ENCODE peak calls at places on chromosomes 16 and 17, in seven cellular contexts. U is GM20000; C is AML-193; H is GM10248; D is activated CD8-positive, alpha-beta memory T cell treated with anti-CD3 and anti-CD28 coated beads, Interleukin-2, amount 50 U/mL, for 48 hours; P is activated T-helper 1 cell treated with Interleukin-2 at 50 U/mL for 16 hours; I is activated naive CD8-positive, alpha-beta T cell treated with anti-CD3 and anti-CD28 coated beads for 36 hours. E is an unnamed sample.

GRCh38 chr17:2364132-2365116 is 27.1 kb downstream of the SGSM2 start:
- DNase-seq in U (no peak), C (no peak), H (no peak), D (no peak), P (no peak), I (no peak), E (no peak)

GRCh38 chr17:37488607-37489196 is 989 bp upstream of the DUSP14 start:
- DNase-seq in U (peak), C (peak), H (peak), D (peak), P (peak), I (peak), E (peak)

GRCh38 chr16:88522276-88522949 is 47.8 kb upstream of the ZC3H18 start:
- DNase-seq in U (no peak), C (no peak), H (no peak), D (no peak), P (no peak), I (no peak), E (no peak)

GRCh38 chr16:68319185-68319908 is 8.5 kb downstream of the PRMT7 start:
- DNase-seq in U (peak), C (no peak), H (peak), D (peak), P (no peak), I (peak), E (peak)

GRCh38 chr16:85327731-85328664 is 215.7 kb upstream of the CIBAR2 start:
- DNase-seq in U (no peak), C (no peak), H (no peak), D (no peak), P (no peak), I (no peak), E (no peak)

GRCh38 chr16:72990003-72990521 is 57.9 kb downstream of the ZFHX3 start:
- DNase-seq in U (no peak), C (peak), H (no peak), D (no peak), P (no peak), I (no peak), E (no peak)

GRCh38 chr17:82301916-82302497 is 15.4 kb downstream of the CD7 start:
- DNase-seq in U (peak), C (no peak), H (peak), D (peak), P (peak), I (peak), E (peak)

GRCh38 chr17:9054611-9055010 is 33.3 kb downstream of the NTN1 start:
- DNase-seq in U (no peak), C (no peak), H (no peak), D (peak), P (no peak), I (no peak), E (no peak)

GRCh38 chr17:50208611-50209061 is 7.2 kb upstream of the COL1A1 start:
- DNase-seq in U (no peak), C (no peak), H (no peak), D (no peak), P (no peak), I (no peak), E (no peak)

GRCh38 chr17:32123782-32124181 is 18.5 kb upstream of the RHOT1 start:
- DNase-seq in U (no peak), C (no peak), H (no peak), D (no peak), P (no peak), I (no peak), E (no peak)

GRCh38 chr17:32160526-32160925 is 18.2 kb downstream of the RHOT1 start:
- DNase-seq in U (no peak), C (no peak), H (no peak), D (no peak), P (no peak), I (no peak), E (no peak)

GRCh38 chr16:19707699-19708497 is 10.1 kb downstream of the KNOP1 start:
- DNase-seq in U (no peak), C (no peak), H (no peak), D (no peak), P (no peak), I (no peak), E (no peak)

GRCh38 chr16:85654251-85655115 is 34.3 kb downstream of the GINS2 start:
- DNase-seq in U (no peak), C (no peak), H (no peak), D (no peak), P (no peak), I (no peak), E (no peak)

GRCh38 chr16:31141489-31142108 is 6.1 kb upstream of the PRSS8 start:
- DNase-seq in U (no peak), C (no peak), H (no peak), D (peak), P (no peak), I (peak), E (no peak)

GRCh38 chr16:8713635-8714097 is 39.2 kb downstream of the ABAT start:
- DNase-seq in U (no peak), C (no peak), H (no peak), D (no peak), P (no peak), I (no peak), E (no peak)

GRCh38 chr17:20009302-20010098 is at the start of gene SPECC1:
- DNase-seq in U (peak), C (peak), H (peak), D (peak), P (peak), I (peak), E (peak)

GRCh38 chr17:30005709-30006320 is 64.4 kb downstream of the EFCAB5 start:
- DNase-seq in U (no peak), C (no peak), H (no peak), D (no peak), P (no peak), I (no peak), E (no peak)

GRCh38 chr17:37637956-37638355 is 5.3 kb downstream of the DDX52 start:
- DNase-seq in U (no peak), C (no peak), H (no peak), D (no peak), P (no peak), I (no peak), E (no peak)

GRCh38 chr17:38550661-38551060 is 55.1 kb downstream of the SRCIN1 start:
- DNase-seq in U (no peak), C (no peak), H (no peak), D (no peak), P (no peak), I (no peak), E (no peak)

GRCh38 chr17:39357978-39358377 is 43.4 kb downstream of the FBXL20 start:
- DNase-seq in U (no peak), C (no peak), H (no peak), D (no peak), P (no peak), I (no peak), E (no peak)

GRCh38 chr17:70437656-70438055 is 268.3 kb downstream of the KCNJ2 start:
- DNase-seq in U (no peak), C (no peak), H (no peak), D (no peak), P (no peak), I (no peak), E (no peak)

GRCh38 chr16:85569615-85570212 is 43.4 kb upstream of the GSE1 start:
- DNase-seq in U (peak), C (peak), H (peak), D (peak), P (no peak), I (peak), E (peak)

GRCh38 chr17:64064331-64064730 is 43.9 kb upstream of the ICAM2 start:
- DNase-seq in U (no peak), C (no peak), H (no peak), D (no peak), P (no peak), I (no peak), E (no peak)

GRCh38 chr17:55161935-55162555 is 102.7 kb upstream of the HLF start:
- DNase-seq in U (no peak), C (no peak), H (no peak), D (no peak), P (no peak), I (no peak), E (no peak)

GRCh38 chr17:60224064-60224463 is 74.3 kb downstream of the CA4 start:
- DNase-seq in U (no peak), C (no peak), H (no peak), D (no peak), P (no peak), I (no peak), E (no peak)

GRCh38 chr17:80429356-80430275 is 14.6 kb downstream of the ENDOV start:
- DNase-seq in U (no peak), C (no peak), H (no peak), D (no peak), P (no peak), I (no peak), E (no peak)

GRCh38 chr17:43994272-43995149 is 9.9 kb upstream of the NAGS start:
- DNase-seq in U (peak), C (peak), H (peak), D (peak), P (peak), I (peak), E (peak)

GRCh38 chr16:66440970-66441369 is 13.9 kb downstream of the BEAN1 start:
- DNase-seq in U (no peak), C (no peak), H (no peak), D (no peak), P (no peak), I (no peak), E (no peak)

GRCh38 chr17:78528541-78528940 is 48.7 kb downstream of the DNAH17 start:
- DNase-seq in U (no peak), C (no peak), H (no peak), D (no peak), P (no peak), I (no peak), E (no peak)

GRCh38 chr16:88593489-88593888 is 23.3 kb downstream of the ZC3H18 start:
- DNase-seq in U (no peak), C (no peak), H (no peak), D (no peak), P (no peak), I (no peak), E (no peak)

GRCh38 chr17:48181653-48182052 is 74.1 kb downstream of the SNX11 start:
- DNase-seq in U (no peak), C (no peak), H (no peak), D (no peak), P (no peak), I (no peak), E (no peak)

GRCh38 chr16:84026601-84027000 is 16.0 kb downstream of the SLC38A8 start:
- DNase-seq in U (no peak), C (no peak), H (no peak), D (no peak), P (no peak), I (no peak), E (no peak)

GRCh38 chr16:5918553-5919127 is 821.0 kb upstream of the EEF2KMT start:
- DNase-seq in U (no peak), C (no peak), H (no peak), D (no peak), P (no peak), I (no peak), E (no peak)